ENCODE peak calls at places on chromosome 2, in six cellular contexts. One of them, this sample, is unnamed.

GRCh38 chr2:20553580-20553979 is 97.3 kb downstream of the HS1BP3 start:
- DNase-seq in GM12864: no peak
- DNase-seq in gastrocnemius medialis: no peak
- DNase-seq in neuronal stem cell: no peak
- DNase-seq in heart left ventricle: no peak
- DNase-seq in fibroblast of mammary gland: no peak
- DNase-seq in this sample: no peak

GRCh38 chr2:36770542-36771287 is 74.2 kb downstream of the VIT start:
- DNase-seq in GM12864: no peak
- DNase-seq in heart left ventricle: no peak
- DNase-seq in gastrocnemius medialis: no peak
- DNase-seq in neuronal stem cell: peak; percentile 24
- DNase-seq in fibroblast of mammary gland: peak; percentile 56
- DNase-seq in this sample: no peak

GRCh38 chr2:32342811-32343210 is 14.0 kb upstream of the BIRC6 start:
- DNase-seq in GM12864: no peak
- DNase-seq in heart left ventricle: peak; percentile 36
- DNase-seq in fibroblast of mammary gland: peak; percentile 6
- DNase-seq in neuronal stem cell: no peak
- DNase-seq in gastrocnemius medialis: no peak
- DNase-seq in this sample: no peak

GRCh38 chr2:238134393-238134785 is 4.1 kb upstream of the KLHL30 start:
- DNase-seq in fibroblast of mammary gland: no peak
- DNase-seq in heart left ventricle: no peak
- DNase-seq in gastrocnemius medialis: peak; percentile 10
- DNase-seq in neuronal stem cell: no peak
- DNase-seq in GM12864: no peak
- DNase-seq in this sample: no peak

GRCh38 chr2:69665152-69665551 is 21.6 kb upstream of the AAK1 start:
- DNase-seq in neuronal stem cell: no peak
- DNase-seq in GM12864: no peak
- DNase-seq in gastrocnemius medialis: no peak
- DNase-seq in fibroblast of mammary gland: no peak
- DNase-seq in heart left ventricle: no peak
- DNase-seq in this sample: no peak

GRCh38 chr2:143452817-143453462 is 323.7 kb downstream of the ARHGAP15 start:
- DNase-seq in fibroblast of mammary gland: no peak
- DNase-seq in gastrocnemius medialis: no peak
- DNase-seq in heart left ventricle: no peak
- DNase-seq in neuronal stem cell: no peak
- DNase-seq in GM12864: no peak
- DNase-seq in this sample: no peak

GRCh38 chr2:145682536-145683157 is 1162.7 kb upstream of the ZEB2 start:
- DNase-seq in heart left ventricle: no peak
- DNase-seq in neuronal stem cell: no peak
- DNase-seq in fibroblast of mammary gland: peak; percentile 55
- DNase-seq in gastrocnemius medialis: no peak
- DNase-seq in GM12864: no peak
- DNase-seq in this sample: no peak

GRCh38 chr2:54984476-54984875 is 65.8 kb downstream of the RTN4 start:
- DNase-seq in gastrocnemius medialis: no peak
- DNase-seq in neuronal stem cell: no peak
- DNase-seq in fibroblast of mammary gland: no peak
- DNase-seq in GM12864: no peak
- DNase-seq in heart left ventricle: no peak
- DNase-seq in this sample: no peak

GRCh38 chr2:4420032-4420431 is 716.7 kb downstream of the DCDC2C start:
- DNase-seq in fibroblast of mammary gland: no peak
- DNase-seq in GM12864: no peak
- DNase-seq in neuronal stem cell: no peak
- DNase-seq in heart left ventricle: no peak
- DNase-seq in gastrocnemius medialis: no peak
- DNase-seq in this sample: no peak

GRCh38 chr2:64975232-64975791 is 13.9 kb upstream of the SLC1A4 start:
- DNase-seq in neuronal stem cell: no peak
- DNase-seq in GM12864: no peak
- DNase-seq in fibroblast of mammary gland: peak; percentile 41
- DNase-seq in heart left ventricle: peak; percentile 78
- DNase-seq in gastrocnemius medialis: peak; percentile 92
- DNase-seq in this sample: no peak

GRCh38 chr2:170236639-170237037 is 58.7 kb downstream of the MYO3B start:
- DNase-seq in neuronal stem cell: no peak
- DNase-seq in GM12864: no peak
- DNase-seq in fibroblast of mammary gland: no peak
- DNase-seq in heart left ventricle: no peak
- DNase-seq in gastrocnemius medialis: no peak
- DNase-seq in this sample: no peak

GRCh38 chr2:86249843-86250402 is 50.7 kb downstream of the MRPL35 start:
- DNase-seq in heart left ventricle: no peak
- DNase-seq in neuronal stem cell: no peak
- DNase-seq in gastrocnemius medialis: no peak
- DNase-seq in fibroblast of mammary gland: peak; percentile 10
- DNase-seq in GM12864: no peak
- DNase-seq in this sample: peak; percentile 9

GRCh38 chr2:155519731-155520130 is 812.8 kb downstream of the NR4A2 start:
- DNase-seq in gastrocnemius medialis: no peak
- DNase-seq in GM12864: no peak
- DNase-seq in heart left ventricle: no peak
- DNase-seq in neuronal stem cell: no peak
- DNase-seq in fibroblast of mammary gland: no peak
- DNase-seq in this sample: no peak

GRCh38 chr2:240156026-240156390 is 15.6 kb upstream of the OTOS start:
- DNase-seq in neuronal stem cell: no peak
- DNase-seq in gastrocnemius medialis: no peak
- DNase-seq in GM12864: no peak
- DNase-seq in fibroblast of mammary gland: no peak
- DNase-seq in heart left ventricle: no peak
- DNase-seq in this sample: no peak

GRCh38 chr2:188452084-188452483 is 160.4 kb downstream of the GULP1 start:
- DNase-seq in heart left ventricle: no peak
- DNase-seq in GM12864: no peak
- DNase-seq in gastrocnemius medialis: no peak
- DNase-seq in neuronal stem cell: no peak
- DNase-seq in fibroblast of mammary gland: peak; percentile 16
- DNase-seq in this sample: no peak

GRCh38 chr2:164954954-164955701 is at the start of gene SLC38A11:
- DNase-seq in GM12864: no peak
- DNase-seq in heart left ventricle: peak; percentile 32
- DNase-seq in gastrocnemius medialis: peak; percentile 10
- DNase-seq in fibroblast of mammary gland: peak; percentile 19
- DNase-seq in neuronal stem cell: no peak
- DNase-seq in this sample: no peak

GRCh38 chr2:164953279-164953678 is 2.0 kb downstream of the SLC38A11 start:
- DNase-seq in gastrocnemius medialis: no peak
- DNase-seq in heart left ventricle: no peak
- DNase-seq in fibroblast of mammary gland: no peak
- DNase-seq in GM12864: no peak
- DNase-seq in neuronal stem cell: no peak
- DNase-seq in this sample: no peak

GRCh38 chr2:164948540-164948939 is 6.8 kb downstream of the SLC38A11 start:
- DNase-seq in gastrocnemius medialis: no peak
- DNase-seq in neuronal stem cell: no peak
- DNase-seq in heart left ventricle: no peak
- DNase-seq in GM12864: no peak
- DNase-seq in fibroblast of mammary gland: no peak
- DNase-seq in this sample: no peak

GRCh38 chr2:164952057-164952702 is 3.1 kb downstream of the SLC38A11 start:
- DNase-seq in fibroblast of mammary gland: no peak
- DNase-seq in GM12864: no peak
- DNase-seq in gastrocnemius medialis: no peak
- DNase-seq in neuronal stem cell: no peak
- DNase-seq in heart left ventricle: no peak
- DNase-seq in this sample: no peak

GRCh38 chr2:164954186-164954585 is 1.1 kb downstream of the SLC38A11 start:
- DNase-seq in GM12864: no peak
- DNase-seq in fibroblast of mammary gland: peak; percentile 20
- DNase-seq in heart left ventricle: no peak
- DNase-seq in neuronal stem cell: no peak
- DNase-seq in gastrocnemius medialis: no peak
- DNase-seq in this sample: no peak
- H3K4me3 ChIP-seq in GM12864: no peak overlapping the region
- H3K4me3 ChIP-seq in fibroblast of mammary gland: no peak overlapping the region
- H3K4me3 ChIP-seq in heart left ventricle: peak overlapping the region; percentile 57
- H3K4me3 ChIP-seq in neuronal stem cell: no peak overlapping the region
- H3K4me3 ChIP-seq in gastrocnemius medialis: no peak overlapping the region
- H3K4me3 ChIP-seq in this sample: no peak overlapping the region

GRCh38 chr2:174633621-174633927 is 36.0 kb upstream of the WIPF1 start:
- DNase-seq in fibroblast of mammary gland: peak; percentile 38
- DNase-seq in heart left ventricle: no peak
- DNase-seq in GM12864: no peak
- DNase-seq in gastrocnemius medialis: no peak
- DNase-seq in neuronal stem cell: no peak
- DNase-seq in this sample: no peak
- H3K4me3 ChIP-seq in fibroblast of mammary gland: no peak overlapping the region
- H3K4me3 ChIP-seq in heart left ventricle: peak overlapping the region; percentile 49
- H3K4me3 ChIP-seq in GM12864: peak overlapping the region; percentile 64
- H3K4me3 ChIP-seq in gastrocnemius medialis: no peak overlapping the region
- H3K4me3 ChIP-seq in neuronal stem cell: no peak overlapping the region
- H3K4me3 ChIP-seq in this sample: no peak overlapping the region

DNA sequence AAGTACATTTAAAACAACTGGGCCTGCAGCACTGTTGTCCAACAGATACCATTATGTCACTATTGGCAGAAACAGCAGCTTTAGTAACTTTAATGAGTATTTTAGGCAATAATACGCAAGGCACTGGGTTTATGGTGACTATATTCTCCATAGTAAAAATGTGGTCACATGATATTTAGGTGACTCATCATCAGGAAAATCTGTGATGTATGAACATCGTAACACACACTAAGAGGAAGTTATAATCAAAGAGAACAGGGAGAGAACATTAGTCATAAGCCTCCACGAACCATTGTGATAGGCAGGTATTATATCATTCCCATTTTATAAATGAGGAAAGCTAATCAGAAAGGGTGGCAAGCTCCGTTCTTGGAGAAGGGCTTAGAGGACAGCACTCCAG is 36.9 kb downstream of the RAPH1 start:
- DNase-seq in GM12864: no peak
- DNase-seq in heart left ventricle: no peak
- DNase-seq in fibroblast of mammary gland: peak; percentile 93
- DNase-seq in neuronal stem cell: no peak
- DNase-seq in gastrocnemius medialis: no peak
- DNase-seq in this sample: peak; percentile 59
- H3K4me3 ChIP-seq in GM12864: no peak overlapping the region
- H3K4me3 ChIP-seq in heart left ventricle: no peak overlapping the region
- H3K4me3 ChIP-seq in fibroblast of mammary gland: no peak overlapping the region
- H3K4me3 ChIP-seq in neuronal stem cell: no peak overlapping the region
- H3K4me3 ChIP-seq in gastrocnemius medialis: no peak overlapping the region
- H3K4me3 ChIP-seq in this sample: no peak overlapping the region

DNA sequence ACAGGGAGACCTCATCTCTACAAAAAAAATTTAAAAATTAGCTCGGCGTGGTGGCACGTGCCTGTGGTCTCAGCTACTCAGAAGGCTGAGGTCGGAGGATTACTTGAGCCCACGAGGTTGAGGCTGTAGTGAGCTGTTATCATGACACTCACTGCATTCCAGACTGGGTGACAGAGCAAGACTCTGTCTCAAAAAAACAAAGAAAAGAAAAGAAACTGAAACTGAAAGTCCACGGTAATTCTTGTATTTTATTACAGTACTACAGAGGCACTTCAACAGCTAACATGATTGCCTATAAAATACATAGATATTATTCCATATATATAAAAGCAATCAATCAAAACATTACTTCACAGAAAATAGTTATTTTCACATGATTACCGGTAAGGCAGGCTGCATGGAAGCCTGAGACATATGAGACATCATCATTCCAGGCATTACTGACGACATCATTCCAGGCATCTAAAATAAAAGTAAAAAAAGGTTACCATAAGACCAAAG is 23.1 kb downstream of the PRPF40A start:
- DNase-seq in fibroblast of mammary gland: peak; percentile 80
- DNase-seq in gastrocnemius medialis: no peak
- DNase-seq in neuronal stem cell: no peak
- DNase-seq in GM12864: no peak
- DNase-seq in heart left ventricle: no peak
- DNase-seq in this sample: peak; percentile 27
- H3K4me3 ChIP-seq in fibroblast of mammary gland: peak overlapping the region; percentile 18
- H3K4me3 ChIP-seq in gastrocnemius medialis: peak overlapping the region; percentile 9
- H3K4me3 ChIP-seq in neuronal stem cell: no peak overlapping the region
- H3K4me3 ChIP-seq in GM12864: no peak overlapping the region
- H3K4me3 ChIP-seq in heart left ventricle: peak overlapping the region; percentile 45
- H3K4me3 ChIP-seq in this sample: peak overlapping the region; percentile 30

GRCh38 chr2:43100362-43100882 is 126.0 kb downstream of the ZFP36L2 start:
- DNase-seq in fibroblast of mammary gland: no peak
- DNase-seq in gastrocnemius medialis: no peak
- DNase-seq in GM12864: no peak
- DNase-seq in neuronal stem cell: no peak
- DNase-seq in heart left ventricle: no peak
- DNase-seq in this sample: no peak
- H3K4me3 ChIP-seq in fibroblast of mammary gland: no peak overlapping the region
- H3K4me3 ChIP-seq in gastrocnemius medialis: peak overlapping the region; percentile 62
- H3K4me3 ChIP-seq in GM12864: no peak overlapping the region
- H3K4me3 ChIP-seq in neuronal stem cell: no peak overlapping the region
- H3K4me3 ChIP-seq in heart left ventricle: peak overlapping the region; percentile 59
- H3K4me3 ChIP-seq in this sample: no peak overlapping the region

GRCh38 chr2:172087191-172087779 is 2.0 kb downstream of the DLX1 start:
- DNase-seq in gastrocnemius medialis: no peak
- DNase-seq in heart left ventricle: no peak
- DNase-seq in neuronal stem cell: no peak
- DNase-seq in GM12864: no peak
- DNase-seq in fibroblast of mammary gland: no peak
- DNase-seq in this sample: no peak
- H3K4me3 ChIP-seq in gastrocnemius medialis: no peak overlapping the region
- H3K4me3 ChIP-seq in heart left ventricle: no peak overlapping the region
- H3K4me3 ChIP-seq in neuronal stem cell: no peak overlapping the region
- H3K4me3 ChIP-seq in GM12864: no peak overlapping the region
- H3K4me3 ChIP-seq in fibroblast of mammary gland: no peak overlapping the region
- H3K4me3 ChIP-seq in this sample: peak overlapping the region; percentile 68

DNA sequence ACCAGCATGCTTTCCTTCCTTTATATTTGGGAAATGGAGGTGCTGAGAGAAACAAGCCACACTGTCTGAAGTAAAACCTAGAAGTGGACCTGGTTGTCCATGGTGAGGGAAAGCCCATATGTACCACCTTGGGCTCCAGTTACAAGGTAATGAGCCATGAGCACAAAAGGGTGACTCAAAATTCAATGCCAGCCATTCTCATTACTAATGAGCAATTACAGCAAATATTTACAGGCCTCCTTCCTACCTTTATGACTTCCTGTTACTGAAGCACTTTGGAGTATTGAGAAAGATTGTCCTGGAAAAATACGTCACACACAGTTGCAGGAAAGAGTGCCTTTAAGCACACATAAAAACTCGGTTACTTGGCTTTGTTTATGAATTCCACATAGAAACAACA is 9.1 kb downstream of the EPAS1 start:
- DNase-seq in heart left ventricle: no peak
- DNase-seq in fibroblast of mammary gland: peak; percentile 50
- DNase-seq in neuronal stem cell: no peak
- DNase-seq in GM12864: no peak
- DNase-seq in gastrocnemius medialis: no peak
- DNase-seq in this sample: no peak
- H3K4me3 ChIP-seq in heart left ventricle: no peak overlapping the region
- H3K4me3 ChIP-seq in fibroblast of mammary gland: no peak overlapping the region
- H3K4me3 ChIP-seq in neuronal stem cell: no peak overlapping the region
- H3K4me3 ChIP-seq in GM12864: no peak overlapping the region
- H3K4me3 ChIP-seq in gastrocnemius medialis: no peak overlapping the region
- H3K4me3 ChIP-seq in this sample: no peak overlapping the region